ENCODE peak calls at places on chromosomes 12 and 14, in nine cellular contexts. One of them, this sample, is unnamed.

GRCh38 chr12:114869091-114869834 is 185.3 kb upstream of the TBX3 start:
- DNase-seq in ovary: no peak
- DNase-seq in astrocyte of the spinal cord: peak
- DNase-seq in cardiac fibroblast: peak
- DNase-seq in cardiac muscle cell: no peak
- DNase-seq in NB4: no peak
- DNase-seq in fibroblast of pulmonary artery: no peak
- DNase-seq in endothelial cell of umbilical vein: no peak
- DNase-seq in AG04450: peak
- DNase-seq in this sample: peak

GRCh38 chr12:4908694-4909396 is 860 bp upstream of the KCNA1 start:
- DNase-seq in endothelial cell of umbilical vein: no peak
- DNase-seq in fibroblast of pulmonary artery: no peak
- DNase-seq in ovary: no peak
- DNase-seq in astrocyte of the spinal cord: no peak
- DNase-seq in cardiac fibroblast: no peak
- DNase-seq in NB4: no peak
- DNase-seq in AG04450: no peak
- DNase-seq in cardiac muscle cell: peak
- DNase-seq in this sample: no peak

GRCh38 chr12:53048780-53049401 is 974 bp upstream of the TNS2 start:
- DNase-seq in AG04450: no peak
- DNase-seq in endothelial cell of umbilical vein: peak
- DNase-seq in NB4: no peak
- DNase-seq in astrocyte of the spinal cord: peak
- DNase-seq in cardiac fibroblast: peak
- DNase-seq in fibroblast of pulmonary artery: peak
- DNase-seq in cardiac muscle cell: peak
- DNase-seq in ovary: peak
- DNase-seq in this sample: no peak

GRCh38 chr14:32724864-32725550 is 213.7 kb upstream of the NPAS3 start:
- DNase-seq in astrocyte of the spinal cord: peak
- DNase-seq in endothelial cell of umbilical vein: no peak
- DNase-seq in cardiac muscle cell: no peak
- DNase-seq in ovary: no peak
- DNase-seq in AG04450: no peak
- DNase-seq in cardiac fibroblast: peak
- DNase-seq in NB4: no peak
- DNase-seq in fibroblast of pulmonary artery: peak
- DNase-seq in this sample: peak

GRCh38 chr14:94696518-94696917 is 73.4 kb downstream of the GSC start:
- DNase-seq in ovary: no peak
- DNase-seq in endothelial cell of umbilical vein: no peak
- DNase-seq in cardiac muscle cell: no peak
- DNase-seq in AG04450: no peak
- DNase-seq in astrocyte of the spinal cord: peak
- DNase-seq in NB4: no peak
- DNase-seq in cardiac fibroblast: no peak
- DNase-seq in fibroblast of pulmonary artery: no peak
- DNase-seq in this sample: no peak

GRCh38 chr12:124518051-124518932 is 49.1 kb downstream of the NCOR2 start:
- DNase-seq in cardiac fibroblast: peak
- DNase-seq in fibroblast of pulmonary artery: peak
- DNase-seq in AG04450: peak
- DNase-seq in endothelial cell of umbilical vein: peak
- DNase-seq in ovary: peak
- DNase-seq in cardiac muscle cell: peak
- DNase-seq in NB4: no peak
- DNase-seq in astrocyte of the spinal cord: peak
- DNase-seq in this sample: peak

GRCh38 chr14:29941401-29941800 is 13.8 kb upstream of the PRKD1 start:
- DNase-seq in cardiac fibroblast: no peak
- DNase-seq in ovary: no peak
- DNase-seq in endothelial cell of umbilical vein: no peak
- DNase-seq in astrocyte of the spinal cord: no peak
- DNase-seq in NB4: no peak
- DNase-seq in fibroblast of pulmonary artery: no peak
- DNase-seq in AG04450: no peak
- DNase-seq in cardiac muscle cell: no peak
- DNase-seq in this sample: no peak

GRCh38 chr14:36243183-36243582 is 66.7 kb upstream of the PTCSC3 start:
- DNase-seq in fibroblast of pulmonary artery: no peak
- DNase-seq in astrocyte of the spinal cord: no peak
- DNase-seq in NB4: no peak
- DNase-seq in ovary: no peak
- DNase-seq in AG04450: no peak
- DNase-seq in cardiac fibroblast: no peak
- DNase-seq in endothelial cell of umbilical vein: no peak
- DNase-seq in cardiac muscle cell: no peak
- DNase-seq in this sample: no peak

GRCh38 chr12:38886064-38886463 is 19.3 kb downstream of the CPNE8 start:
- DNase-seq in NB4: no peak
- DNase-seq in cardiac muscle cell: no peak
- DNase-seq in ovary: no peak
- DNase-seq in AG04450: no peak
- DNase-seq in astrocyte of the spinal cord: peak
- DNase-seq in endothelial cell of umbilical vein: no peak
- DNase-seq in fibroblast of pulmonary artery: peak
- DNase-seq in cardiac fibroblast: peak
- DNase-seq in this sample: no peak

GRCh38 chr12:105658389-105658788 is 327.9 kb downstream of the C12orf75 start:
- DNase-seq in astrocyte of the spinal cord: no peak
- DNase-seq in NB4: no peak
- DNase-seq in cardiac fibroblast: no peak
- DNase-seq in AG04450: no peak
- DNase-seq in endothelial cell of umbilical vein: peak
- DNase-seq in cardiac muscle cell: no peak
- DNase-seq in fibroblast of pulmonary artery: no peak
- DNase-seq in ovary: no peak
- DNase-seq in this sample: no peak

GRCh38 chr14:103023881-103024473 is 33.4 kb downstream of the CDC42BPB start:
- DNase-seq in endothelial cell of umbilical vein: peak
- DNase-seq in cardiac fibroblast: peak
- DNase-seq in ovary: no peak
- DNase-seq in astrocyte of the spinal cord: peak
- DNase-seq in NB4: peak
- DNase-seq in AG04450: peak
- DNase-seq in cardiac muscle cell: no peak
- DNase-seq in fibroblast of pulmonary artery: peak
- DNase-seq in this sample: no peak

GRCh38 chr12:68358532-68359485 is 26.6 kb upstream of the MDM1 start:
- DNase-seq in endothelial cell of umbilical vein: peak
- DNase-seq in cardiac fibroblast: peak
- DNase-seq in fibroblast of pulmonary artery: peak
- DNase-seq in AG04450: peak
- DNase-seq in cardiac muscle cell: peak
- DNase-seq in NB4: peak
- DNase-seq in astrocyte of the spinal cord: peak
- DNase-seq in ovary: no peak
- DNase-seq in this sample: peak

GRCh38 chr12:103715494-103715893 is 125.5 kb downstream of the NT5DC3 start:
- DNase-seq in AG04450: no peak
- DNase-seq in astrocyte of the spinal cord: no peak
- DNase-seq in cardiac muscle cell: no peak
- DNase-seq in NB4: no peak
- DNase-seq in cardiac fibroblast: no peak
- DNase-seq in endothelial cell of umbilical vein: no peak
- DNase-seq in ovary: no peak
- DNase-seq in fibroblast of pulmonary artery: no peak
- DNase-seq in this sample: no peak

DNA sequence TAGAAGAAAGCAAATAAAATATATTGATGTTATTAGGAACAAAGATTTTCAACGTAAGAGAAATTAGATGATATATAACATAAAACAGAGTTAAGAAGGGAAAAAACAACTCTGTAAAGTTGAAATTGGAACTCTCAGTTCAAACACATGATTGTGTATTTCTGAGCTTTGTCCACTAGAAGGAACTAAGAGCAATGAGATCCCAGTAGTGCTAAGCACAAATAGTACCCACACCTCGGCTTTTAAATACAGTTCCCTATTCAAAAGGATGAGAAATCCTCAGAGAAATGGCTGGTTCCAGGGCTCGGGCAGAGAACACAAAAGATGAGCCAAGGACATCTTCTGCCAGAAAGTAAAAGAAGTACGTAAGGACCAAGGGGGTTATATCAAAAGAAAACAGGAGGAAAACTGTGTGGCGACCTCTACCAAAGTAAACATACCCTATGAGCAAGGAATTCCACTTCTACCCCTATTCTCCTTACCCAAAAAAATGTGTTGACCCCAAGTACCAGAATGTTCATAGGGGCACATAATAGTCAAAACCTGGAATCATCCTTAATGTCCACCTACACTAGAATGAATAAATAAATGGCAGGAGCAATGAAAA is 96.6 kb downstream of the SPTSSA start:
- DNase-seq in NB4: peak
- DNase-seq in cardiac fibroblast: peak
- DNase-seq in astrocyte of the spinal cord: peak
- DNase-seq in cardiac muscle cell: peak
- DNase-seq in ovary: no peak
- DNase-seq in fibroblast of pulmonary artery: peak
- DNase-seq in AG04450: no peak
- DNase-seq in endothelial cell of umbilical vein: peak
- DNase-seq in this sample: no peak
- TF ChIP-seq CTCF in NB4: peak
- TF ChIP-seq CTCF in cardiac fibroblast: peak
- TF ChIP-seq CTCF in astrocyte of the spinal cord: peak
- TF ChIP-seq CTCF in cardiac muscle cell: peak
- TF ChIP-seq CTCF in ovary: no peak
- TF ChIP-seq CTCF in fibroblast of pulmonary artery: peak
- TF ChIP-seq CTCF in AG04450: peak
- TF ChIP-seq CTCF in endothelial cell of umbilical vein: no peak
- TF ChIP-seq CTCF in this sample: no peak

DNA sequence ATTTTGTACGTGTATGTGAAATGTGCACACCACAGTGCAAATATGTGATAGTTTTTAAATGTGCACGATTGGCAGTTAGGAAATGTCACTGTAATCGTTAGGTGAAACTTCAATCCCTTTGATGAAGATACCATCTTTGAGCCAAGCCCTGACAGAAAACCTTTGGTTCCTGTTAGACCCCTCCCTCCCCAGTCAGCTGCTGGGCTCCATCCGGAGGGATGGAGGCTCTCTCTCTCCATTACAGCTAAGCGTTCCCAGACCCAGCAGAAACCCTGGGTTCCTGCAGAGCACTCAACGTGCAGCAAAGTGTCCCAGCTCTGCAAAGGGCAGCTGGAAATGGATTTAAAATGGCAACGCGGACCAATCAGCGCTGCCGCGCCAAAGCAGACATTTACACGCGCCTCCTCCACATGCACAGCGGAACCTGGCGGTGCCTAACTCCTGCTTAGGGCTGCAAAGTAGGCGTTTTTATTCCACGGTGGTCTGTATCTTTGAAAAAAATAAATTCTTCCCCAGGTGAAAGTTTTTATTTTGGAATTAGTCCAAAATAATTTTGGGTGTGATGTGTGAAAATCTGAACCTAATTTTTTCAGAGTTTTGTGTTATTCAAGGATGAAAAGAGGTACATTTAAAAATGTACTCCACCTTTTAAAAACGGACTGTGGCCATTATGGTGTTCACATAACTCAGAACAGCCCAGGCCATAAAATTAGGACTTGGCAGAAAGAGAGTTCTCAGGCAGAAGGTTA is 1.4 kb upstream of the HMGA2 start:
- DNase-seq in astrocyte of the spinal cord: peak
- DNase-seq in cardiac fibroblast: peak
- DNase-seq in ovary: no peak
- DNase-seq in cardiac muscle cell: peak
- DNase-seq in endothelial cell of umbilical vein: peak
- DNase-seq in NB4: peak
- DNase-seq in AG04450: no peak
- DNase-seq in fibroblast of pulmonary artery: peak
- DNase-seq in this sample: peak
- H3K4me3 ChIP-seq in astrocyte of the spinal cord: peak
- H3K4me3 ChIP-seq in cardiac fibroblast: peak
- H3K4me3 ChIP-seq in ovary: no peak
- H3K4me3 ChIP-seq in cardiac muscle cell: peak
- H3K4me3 ChIP-seq in endothelial cell of umbilical vein: peak
- H3K4me3 ChIP-seq in NB4: peak
- H3K4me3 ChIP-seq in AG04450: peak
- H3K4me3 ChIP-seq in fibroblast of pulmonary artery: peak
- H3K4me3 ChIP-seq in this sample: peak

DNA sequence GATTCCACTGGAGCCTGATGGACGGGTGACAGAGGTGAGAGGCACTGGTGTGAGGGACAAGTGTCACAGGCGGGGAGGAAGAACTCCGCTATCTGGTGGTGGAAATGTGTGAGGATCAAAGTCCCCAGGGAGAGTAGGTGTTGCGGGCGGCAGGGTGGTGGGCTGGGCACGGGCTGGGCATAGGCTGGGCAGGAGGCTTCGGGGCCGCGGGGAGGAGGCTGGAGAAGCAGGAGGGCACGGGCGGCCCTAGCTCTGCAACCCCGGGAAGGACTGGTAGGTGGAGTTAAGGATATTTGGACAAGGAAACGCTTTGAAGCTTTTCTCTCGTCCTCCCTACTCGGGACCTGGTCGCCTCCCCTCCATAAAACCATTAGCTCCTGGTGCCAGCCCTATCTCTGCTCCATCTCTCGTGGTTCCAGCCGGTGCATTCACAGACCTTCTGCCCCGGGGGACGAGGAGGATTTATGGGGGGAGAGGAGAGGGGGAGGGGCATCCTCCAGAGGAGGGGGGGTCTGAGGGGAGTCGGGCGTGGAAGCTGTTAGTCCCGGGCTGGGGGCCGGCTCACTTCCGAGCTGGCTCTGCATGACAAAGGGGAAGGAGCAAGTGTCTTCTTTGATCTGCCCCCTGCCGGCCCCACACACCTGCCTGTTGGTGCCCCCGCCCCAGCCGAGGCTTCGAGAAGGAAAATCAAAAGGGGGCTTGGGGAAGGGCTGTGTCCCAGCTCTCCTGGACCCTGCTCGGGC is 478 bp downstream of the WNT5B start:
- DNase-seq in cardiac muscle cell: peak
- DNase-seq in NB4: peak
- DNase-seq in fibroblast of pulmonary artery: no peak
- DNase-seq in endothelial cell of umbilical vein: no peak
- DNase-seq in AG04450: no peak
- DNase-seq in cardiac fibroblast: no peak
- DNase-seq in ovary: no peak
- DNase-seq in astrocyte of the spinal cord: no peak
- DNase-seq in this sample: no peak
- TF ChIP-seq CTCF in cardiac muscle cell: no peak
- TF ChIP-seq CTCF in NB4: peak
- TF ChIP-seq CTCF in fibroblast of pulmonary artery: no peak
- TF ChIP-seq CTCF in endothelial cell of umbilical vein: no peak
- TF ChIP-seq CTCF in AG04450: no peak
- TF ChIP-seq CTCF in cardiac fibroblast: peak
- TF ChIP-seq CTCF in ovary: no peak
- TF ChIP-seq CTCF in astrocyte of the spinal cord: peak
- TF ChIP-seq CTCF in this sample: no peak

DNA sequence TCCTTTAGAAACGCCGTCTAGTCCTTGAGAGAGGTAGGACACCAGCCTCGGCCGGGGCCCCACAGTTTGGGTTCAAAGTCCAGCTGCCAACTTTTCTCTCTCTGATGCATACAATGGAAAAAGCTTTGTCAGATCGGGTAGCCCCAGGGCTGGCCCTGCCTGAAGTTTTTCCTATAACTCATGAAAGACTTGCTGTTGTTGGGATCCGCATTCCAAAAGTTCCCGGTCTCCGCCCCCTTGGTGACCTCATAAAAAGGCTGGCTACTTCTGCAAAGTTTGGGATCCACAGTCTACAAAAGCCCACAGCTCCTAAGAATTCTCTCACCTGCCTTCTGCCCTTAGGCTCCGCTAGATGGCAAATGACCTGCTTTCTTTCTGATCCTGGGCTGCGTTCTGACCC is 35.3 kb upstream of the CLEC6A start:
- DNase-seq in astrocyte of the spinal cord: no peak
- DNase-seq in NB4: no peak
- DNase-seq in AG04450: no peak
- DNase-seq in fibroblast of pulmonary artery: no peak
- DNase-seq in cardiac muscle cell: no peak
- DNase-seq in endothelial cell of umbilical vein: no peak
- DNase-seq in cardiac fibroblast: no peak
- DNase-seq in ovary: no peak
- DNase-seq in this sample: no peak
- H3K4me3 ChIP-seq in astrocyte of the spinal cord: no peak
- H3K4me3 ChIP-seq in NB4: no peak
- H3K4me3 ChIP-seq in AG04450: no peak
- H3K4me3 ChIP-seq in fibroblast of pulmonary artery: no peak
- H3K4me3 ChIP-seq in cardiac muscle cell: no peak
- H3K4me3 ChIP-seq in endothelial cell of umbilical vein: no peak
- H3K4me3 ChIP-seq in cardiac fibroblast: no peak
- H3K4me3 ChIP-seq in ovary: no peak
- H3K4me3 ChIP-seq in this sample: no peak

This sample was measured in HFF-Myc.